ENCODE peak calls at places on chromosomes 5 and 9, in six cellular contexts. H is body of pancreas, A is coronary artery, U is cardiac muscle cell, T is Panc1, B is dorsolateral prefrontal cortex. V is an unnamed sample.

GRCh38 chr9:137138058-137138697 is 776 bp upstream of the GRIN1 start:
- DNase-seq in H (no peak), A (no peak), U (no peak), T (no peak), B (peak; percentile 91), V (peak; percentile 75)

GRCh38 chr5:123450641-123451421 is 27.6 kb upstream of the CEP120 start:
- DNase-seq in H (no peak), A (no peak), U (peak; percentile 65), T (no peak), B (no peak), V (no peak)

GRCh38 chr9:120942186-120943001 is 15.8 kb upstream of the TRAF1 start:
- DNase-seq in H (no peak), A (no peak), U (peak; percentile 33), T (no peak), B (no peak), V (no peak)

GRCh38 chr9:24961787-24962186 is 416.1 kb upstream of the IZUMO3 start:
- DNase-seq in H (no peak), A (no peak), U (no peak), T (no peak), B (no peak), V (no peak)

GRCh38 chr5:119389288-119390065 is 33.7 kb downstream of the TNFAIP8 start:
- DNase-seq in H (no peak), A (no peak), U (peak; percentile 23), T (no peak), B (no peak), V (no peak)

GRCh38 chr9:122931851-122932199 is 513 bp upstream of the ZBTB26 start:
- DNase-seq in H (no peak), A (no peak), U (no peak), T (no peak), B (no peak), V (no peak)

GRCh38 chr9:136974834-136975535 is 2.3 kb upstream of the PTGDS start:
- DNase-seq in H (no peak), A (no peak), U (no peak), T (no peak), B (no peak), V (no peak)

GRCh38 chr5:22470408-22470807 is 382.7 kb downstream of the CDH12 start:
- DNase-seq in H (no peak), A (no peak), U (no peak), T (no peak), B (no peak), V (no peak)

GRCh38 chr9:26175264-26175663 is 497.0 kb upstream of the TUSC1 start:
- DNase-seq in H (no peak), A (no peak), U (no peak), T (no peak), B (no peak), V (no peak)

GRCh38 chr5:107636555-107636954 is 34.2 kb downstream of the EFNA5 start:
- DNase-seq in H (no peak), A (no peak), U (no peak), T (no peak), B (no peak), V (no peak)

GRCh38 chr5:74035521-74035937 is 409.5 kb downstream of the ARHGEF28 start:
- DNase-seq in H (no peak), A (no peak), U (peak; percentile 29), T (peak; percentile 22), B (no peak), V (no peak)

GRCh38 chr9:70060883-70061507 is 17.3 kb downstream of the MAMDC2 start:
- DNase-seq in H (no peak), A (no peak), U (no peak), T (no peak), B (no peak), V (no peak)

GRCh38 chr9:81861644-81862043 is 66.6 kb upstream of the SPATA31D4 start:
- DNase-seq in H (no peak), A (no peak), U (no peak), T (no peak), B (no peak), V (no peak)

GRCh38 chr9:1009101-1009707 is 32.7 kb downstream of the DMRT3 start:
- DNase-seq in H (peak; percentile 91), A (peak; percentile 76), U (peak; percentile 84), T (peak; percentile 42), B (peak; percentile 80), V (no peak)

GRCh38 chr9:95742821-95743220 is 132.7 kb upstream of the ERCC6L2 start:
- DNase-seq in H (no peak), A (no peak), U (no peak), T (no peak), B (no peak), V (no peak)

GRCh38 chr5:23820764-23821471 is 313.5 kb downstream of the PRDM9 start:
- DNase-seq in H (no peak), A (no peak), U (peak; percentile 61), T (no peak), B (no peak), V (no peak)

GRCh38 chr5:180209137-180209581 is at the start of gene RASGEF1C:
- DNase-seq in H (peak; percentile 70), A (no peak), U (peak; percentile 90), T (no peak), B (no peak), V (no peak)

GRCh38 chr5:116371431-116371830 is 203.2 kb downstream of the SEMA6A start:
- DNase-seq in H (no peak), A (no peak), U (no peak), T (no peak), B (no peak), V (no peak)

GRCh38 chr5:79581535-79581934 is 30.7 kb upstream of the TENT2 start:
- DNase-seq in H (no peak), A (no peak), U (no peak), T (no peak), B (no peak), V (no peak)

GRCh38 chr5:169003721-169004481 is 297.0 kb downstream of the SLIT3 start:
- DNase-seq in H (no peak), A (no peak), U (peak; percentile 51), T (no peak), B (no peak), V (no peak)

GRCh38 chr9:11328326-11328725 is 715.5 kb upstream of the PTPRD start:
- DNase-seq in H (no peak), A (no peak), U (no peak), T (no peak), B (no peak), V (no peak)

GRCh38 chr5:135052511-135053145 is 18.6 kb upstream of the PITX1 start:
- DNase-seq in H (no peak), A (no peak), U (no peak), T (no peak), B (no peak), V (no peak)

GRCh38 chr9:120383611-120383998 is 196.4 kb downstream of the CDK5RAP2 start:
- DNase-seq in H (no peak), A (no peak), U (no peak), T (no peak), B (no peak), V (no peak)

DNA sequence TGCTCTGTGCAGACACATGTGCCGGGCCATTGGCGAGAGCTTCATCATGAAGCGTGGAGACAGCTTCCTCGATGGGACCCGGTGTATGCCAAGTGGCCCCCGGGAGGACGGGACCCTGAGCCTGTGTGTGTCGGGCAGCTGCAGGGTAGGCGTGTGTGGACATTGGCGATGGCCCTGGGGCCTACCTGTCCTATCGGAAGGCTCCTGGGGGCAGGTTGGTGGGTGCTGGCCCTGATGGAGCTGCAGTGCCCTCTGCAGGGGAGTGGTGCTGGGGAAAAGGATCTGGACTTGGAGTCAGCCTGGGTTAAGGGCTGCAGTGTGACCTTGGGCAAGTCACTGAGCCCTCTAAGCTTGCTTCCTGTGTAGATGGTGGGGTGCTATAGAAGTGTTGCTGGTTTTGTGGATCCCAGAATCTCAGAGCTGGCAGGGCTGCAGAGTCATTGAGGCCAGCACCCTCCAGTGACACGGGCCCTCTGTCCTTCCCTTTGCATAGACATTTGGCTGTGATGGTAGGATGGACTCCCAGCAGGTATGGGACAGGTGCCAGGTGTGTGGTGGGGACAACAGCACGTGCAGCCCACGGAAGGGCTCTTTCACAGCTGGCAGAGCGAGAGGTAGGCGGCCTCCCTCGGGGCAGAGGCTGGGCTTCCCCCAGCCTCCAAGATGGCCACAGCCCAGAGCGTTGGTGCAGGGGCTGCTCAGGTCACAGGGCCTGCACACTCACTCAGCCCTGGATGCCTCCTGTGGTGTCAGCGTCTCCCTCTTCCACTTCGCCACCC is 15.8 kb downstream of the ADAMTS13 start:
- DNase-seq in H (no peak), A (no peak), U (no peak), T (no peak), B (no peak), V (no peak)
- TF ChIP-seq CTCF in H (no peak), A (no peak), U (peak; percentile 25), T (no peak), B (no peak), V (peak; percentile 34)

DNA sequence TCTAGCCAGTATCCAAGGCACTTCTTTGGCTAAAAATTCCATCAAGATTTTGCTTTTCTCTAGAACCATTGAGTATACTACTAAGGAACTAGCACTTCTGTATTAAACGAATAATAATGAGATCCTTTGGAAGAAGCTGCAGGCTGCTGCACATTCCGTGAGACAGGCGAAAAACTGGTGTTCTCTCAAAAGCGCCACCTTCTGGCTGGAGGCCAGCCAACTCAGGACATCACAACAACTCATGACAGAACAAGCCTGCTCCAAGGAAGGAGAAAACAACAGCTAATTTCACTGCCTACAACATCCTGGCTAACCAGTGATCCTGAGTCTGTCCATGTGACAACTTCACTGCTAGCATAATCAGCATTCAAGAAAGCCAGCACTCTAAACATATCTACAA is 150.4 kb downstream of the YTHDC2 start:
- DNase-seq in H (peak; percentile 39), A (no peak), U (peak; percentile 11), T (peak; percentile 4), B (no peak), V (no peak)
- TF ChIP-seq CTCF in H (no peak), A (no peak), U (peak; percentile 45), T (peak; percentile 51), B (no peak), V (peak; percentile 60)

GRCh38 chr5:124797665-124798087 is 51.2 kb upstream of the ZNF608 start:
- DNase-seq in H (no peak), A (no peak), U (no peak), T (no peak), B (no peak), V (no peak)

GRCh38 chr5:124796495-124796894 is 50.1 kb upstream of the ZNF608 start:
- DNase-seq in H (no peak), A (no peak), U (no peak), T (no peak), B (no peak), V (no peak)

GRCh38 chr5:124798890-124799289 is 52.5 kb upstream of the ZNF608 start:
- DNase-seq in H (no peak), A (no peak), U (no peak), T (no peak), B (no peak), V (no peak)

GRCh38 chr5:124790895-124791732 is 44.7 kb upstream of the ZNF608 start:
- DNase-seq in H (no peak), A (no peak), U (no peak), T (no peak), B (no peak), V (no peak)

DNA sequence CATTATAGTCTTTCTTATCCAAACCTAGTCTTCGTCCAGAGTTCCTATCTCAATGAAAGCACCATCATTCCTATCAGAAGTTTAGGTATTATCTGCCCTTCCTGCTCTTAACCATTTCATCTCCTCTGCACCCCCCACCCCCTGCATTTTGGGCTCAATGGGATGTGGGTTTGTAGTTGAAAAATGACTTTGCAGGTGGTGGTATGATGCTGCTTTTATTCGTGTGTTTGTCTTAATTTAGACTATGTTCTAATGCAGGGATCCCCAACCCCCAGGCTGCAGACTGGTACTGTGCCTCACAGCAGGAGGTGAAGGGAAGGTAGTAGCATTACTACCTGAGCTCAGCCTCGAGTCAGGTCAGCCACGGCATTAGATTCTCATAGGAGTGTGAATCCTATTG is 49.4 kb upstream of the ZNF608 start:
- DNase-seq in H (no peak), A (no peak), U (no peak), T (no peak), B (no peak), V (no peak)
- TF ChIP-seq CTCF in H (no peak), A (no peak), U (no peak), T (no peak), B (no peak), V (no peak)

GRCh38 chr5:5881294-5881693 is 458.8 kb downstream of the ICE1 start:
- DNase-seq in H (no peak), A (no peak), U (peak; percentile 43), T (no peak), B (no peak), V (no peak)
- TF ChIP-seq CTCF in H (no peak), A (no peak), U (no peak), T (no peak), B (no peak), V (no peak)